ENCODE peak calls at places on chromosome 19, in four cellular contexts. One of them, this sample, is unnamed.

GRCh38 chr19:1042689-1043511 is 3.0 kb downstream of the ABCA7 start:
- DNase-seq in fibroblast of lung: peak
- DNase-seq in endodermal cell: peak
- DNase-seq in HCT116: no peak
- DNase-seq in this sample: no peak

GRCh38 chr19:8641908-8642547 is 11.6 kb downstream of the NFILZ start:
- DNase-seq in HCT116: peak
- DNase-seq in fibroblast of lung: peak
- DNase-seq in endodermal cell: no peak
- DNase-seq in this sample: peak

GRCh38 chr19:41934849-41935374 is 6.7 kb upstream of the ERFL start:
- DNase-seq in HCT116: peak
- DNase-seq in fibroblast of lung: peak
- DNase-seq in endodermal cell: peak
- DNase-seq in this sample: peak

GRCh38 chr19:44050740-44051653 is 839 bp upstream of the ZNF223 start:
- DNase-seq in HCT116: no peak
- DNase-seq in fibroblast of lung: no peak
- DNase-seq in endodermal cell: no peak
- DNase-seq in this sample: no peak

GRCh38 chr19:42440357-42441046 is 2.2 kb downstream of the CXCL17 start:
- DNase-seq in fibroblast of lung: peak
- DNase-seq in HCT116: peak
- DNase-seq in endodermal cell: peak
- DNase-seq in this sample: peak

GRCh38 chr19:3381701-3382372 is 15.5 kb downstream of the NFIC start:
- DNase-seq in endodermal cell: peak
- DNase-seq in HCT116: no peak
- DNase-seq in fibroblast of lung: no peak
- DNase-seq in this sample: no peak

GRCh38 chr19:34096020-34096915 is 76.0 kb upstream of the LSM14A start:
- DNase-seq in fibroblast of lung: peak
- DNase-seq in endodermal cell: peak
- DNase-seq in HCT116: peak
- DNase-seq in this sample: peak

GRCh38 chr19:7722231-7722651 is 9.7 kb downstream of the CLEC4G start:
- DNase-seq in HCT116: no peak
- DNase-seq in fibroblast of lung: no peak
- DNase-seq in endodermal cell: no peak
- DNase-seq in this sample: no peak

GRCh38 chr19:55212447-55212846 is 3.1 kb upstream of the PTPRH start:
- DNase-seq in endodermal cell: peak
- DNase-seq in HCT116: peak
- DNase-seq in fibroblast of lung: no peak
- DNase-seq in this sample: peak

GRCh38 chr19:43132696-43133095 is 50.2 kb upstream of the PSG2 start:
- DNase-seq in HCT116: no peak
- DNase-seq in endodermal cell: no peak
- DNase-seq in fibroblast of lung: no peak
- DNase-seq in this sample: no peak

GRCh38 chr19:48830965-48831364 is 5.3 kb downstream of the HSD17B14 start:
- DNase-seq in fibroblast of lung: no peak
- DNase-seq in endodermal cell: no peak
- DNase-seq in HCT116: no peak
- DNase-seq in this sample: no peak

GRCh38 chr19:9836021-9836420 is 903 bp downstream of the PIN1 start:
- DNase-seq in endodermal cell: no peak
- DNase-seq in fibroblast of lung: peak
- DNase-seq in HCT116: no peak
- DNase-seq in this sample: no peak

GRCh38 chr19:29884466-29884865 is 57.6 kb upstream of the URI1 start:
- DNase-seq in fibroblast of lung: no peak
- DNase-seq in HCT116: no peak
- DNase-seq in endodermal cell: no peak
- DNase-seq in this sample: no peak

GRCh38 chr19:29662604-29663404 is 2.5 kb upstream of the PLEKHF1 start:
- DNase-seq in fibroblast of lung: peak
- DNase-seq in endodermal cell: no peak
- DNase-seq in HCT116: no peak
- DNase-seq in this sample: no peak

GRCh38 chr19:58328999-58329398 is 2.2 kb downstream of the ZSCAN22 start:
- DNase-seq in HCT116: no peak
- DNase-seq in fibroblast of lung: no peak
- DNase-seq in endodermal cell: peak
- DNase-seq in this sample: no peak

GRCh38 chr19:55552620-55553019 is 7.3 kb upstream of the SBK3 start:
- DNase-seq in HCT116: no peak
- DNase-seq in endodermal cell: no peak
- DNase-seq in fibroblast of lung: peak
- DNase-seq in this sample: peak

GRCh38 chr19:33811736-33812387 is 15.2 kb downstream of the KCTD15 start:
- DNase-seq in fibroblast of lung: no peak
- DNase-seq in endodermal cell: no peak
- DNase-seq in HCT116: no peak
- DNase-seq in this sample: no peak

GRCh38 chr19:45455707-45456499 is 11.9 kb upstream of the FOSB start:
- DNase-seq in fibroblast of lung: peak
- DNase-seq in endodermal cell: peak
- DNase-seq in HCT116: peak
- DNase-seq in this sample: no peak

GRCh38 chr19:50804420-50805272 is 14.4 kb downstream of the ACP4 start:
- DNase-seq in fibroblast of lung: peak
- DNase-seq in endodermal cell: peak
- DNase-seq in HCT116: peak
- DNase-seq in this sample: peak

GRCh38 chr19:45632468-45633196 is 6.6 kb downstream of the EML2 start:
- DNase-seq in HCT116: peak
- DNase-seq in endodermal cell: peak
- DNase-seq in fibroblast of lung: peak
- DNase-seq in this sample: no peak

GRCh38 chr19:53308339-53308811 is 25.2 kb upstream of the ZNF845 start:
- DNase-seq in HCT116: no peak
- DNase-seq in endodermal cell: peak
- DNase-seq in fibroblast of lung: peak
- DNase-seq in this sample: no peak

GRCh38 chr19:53596056-53596455 is 35.7 kb upstream of the DPRX start:
- DNase-seq in HCT116: no peak
- DNase-seq in endodermal cell: peak
- DNase-seq in fibroblast of lung: no peak
- DNase-seq in this sample: no peak

GRCh38 chr19:28727133-28727834 is 485.7 kb downstream of the UQCRFS1 start:
- DNase-seq in endodermal cell: peak
- DNase-seq in HCT116: no peak
- DNase-seq in fibroblast of lung: peak
- DNase-seq in this sample: no peak

GRCh38 chr19:18951721-18952281 is 10.8 kb upstream of the HOMER3 start:
- DNase-seq in HCT116: no peak
- DNase-seq in endodermal cell: no peak
- DNase-seq in fibroblast of lung: no peak
- DNase-seq in this sample: no peak

GRCh38 chr19:45769821-45770191 is 754 bp upstream of the SIX5 start:
- DNase-seq in fibroblast of lung: no peak
- DNase-seq in HCT116: no peak
- DNase-seq in endodermal cell: no peak
- DNase-seq in this sample: peak

GRCh38 chr19:40246292-40247073 is 20.0 kb upstream of the CCNP start:
- DNase-seq in HCT116: no peak
- DNase-seq in fibroblast of lung: no peak
- DNase-seq in endodermal cell: no peak
- DNase-seq in this sample: no peak

GRCh38 chr19:11435833-11436313 is 438 bp downstream of the PRKCSH start:
- DNase-seq in HCT116: no peak
- DNase-seq in endodermal cell: no peak
- DNase-seq in fibroblast of lung: peak
- DNase-seq in this sample: no peak

GRCh38 chr19:19488041-19488874 is 27.1 kb downstream of the TSSK6 start:
- DNase-seq in fibroblast of lung: no peak
- DNase-seq in endodermal cell: peak
- DNase-seq in HCT116: no peak
- DNase-seq in this sample: no peak

GRCh38 chr19:45659096-45659729 is 8.8 kb upstream of the GIPR start:
- DNase-seq in fibroblast of lung: no peak
- DNase-seq in HCT116: no peak
- DNase-seq in endodermal cell: no peak
- DNase-seq in this sample: no peak

GRCh38 chr19:30492581-30492980 is 120.4 kb downstream of the ZNF536 start:
- DNase-seq in HCT116: no peak
- DNase-seq in fibroblast of lung: no peak
- DNase-seq in endodermal cell: no peak
- DNase-seq in this sample: no peak

GRCh38 chr19:28966737-28967401 is 246.1 kb downstream of the UQCRFS1 start:
- DNase-seq in fibroblast of lung: no peak
- DNase-seq in endodermal cell: peak
- DNase-seq in HCT116: no peak
- DNase-seq in this sample: no peak

GRCh38 chr19:39996218-39996810 is 546 bp upstream of the ZNF546 start:
- DNase-seq in endodermal cell: no peak
- DNase-seq in HCT116: peak
- DNase-seq in fibroblast of lung: peak
- DNase-seq in this sample: peak

GRCh38 chr19:56142897-56143434 is 1.9 kb downstream of the ZNF444 start:
- DNase-seq in endodermal cell: no peak
- DNase-seq in fibroblast of lung: no peak
- DNase-seq in HCT116: no peak
- DNase-seq in this sample: no peak

GRCh38 chr19:4059493-4059880 is 7.2 kb downstream of the ZBTB7A start:
- DNase-seq in endodermal cell: no peak
- DNase-seq in fibroblast of lung: no peak
- DNase-seq in HCT116: no peak
- DNase-seq in this sample: no peak

DNA sequence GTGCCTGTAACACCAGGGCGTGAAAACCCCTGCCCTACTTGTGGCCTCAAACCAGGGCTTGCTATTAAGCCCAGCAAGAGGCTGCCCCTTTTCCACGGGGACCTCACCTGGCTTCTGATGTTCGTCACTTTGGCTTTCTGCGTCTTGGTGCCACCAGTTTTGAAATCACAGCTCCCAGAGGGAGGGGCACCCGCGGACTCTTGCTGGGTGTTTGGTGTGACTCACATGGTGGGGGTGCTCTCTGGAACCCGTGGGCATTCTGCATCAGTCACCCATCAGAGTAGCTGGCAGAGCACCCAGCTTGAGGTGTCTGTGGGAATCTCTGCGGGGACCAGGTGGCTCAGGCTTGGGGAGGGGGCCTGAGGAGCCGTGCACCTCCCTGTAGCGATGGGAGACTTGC is 19.2 kb downstream of the SIPA1L3 start:
- DNase-seq in HCT116: no peak
- DNase-seq in endodermal cell: no peak
- DNase-seq in fibroblast of lung: no peak
- DNase-seq in this sample: no peak
- H3K27ac ChIP-seq in HCT116: no peak
- H3K27ac ChIP-seq in endodermal cell: no peak
- H3K27ac ChIP-seq in fibroblast of lung: no peak
- H3K27ac ChIP-seq in this sample: no peak

DNA sequence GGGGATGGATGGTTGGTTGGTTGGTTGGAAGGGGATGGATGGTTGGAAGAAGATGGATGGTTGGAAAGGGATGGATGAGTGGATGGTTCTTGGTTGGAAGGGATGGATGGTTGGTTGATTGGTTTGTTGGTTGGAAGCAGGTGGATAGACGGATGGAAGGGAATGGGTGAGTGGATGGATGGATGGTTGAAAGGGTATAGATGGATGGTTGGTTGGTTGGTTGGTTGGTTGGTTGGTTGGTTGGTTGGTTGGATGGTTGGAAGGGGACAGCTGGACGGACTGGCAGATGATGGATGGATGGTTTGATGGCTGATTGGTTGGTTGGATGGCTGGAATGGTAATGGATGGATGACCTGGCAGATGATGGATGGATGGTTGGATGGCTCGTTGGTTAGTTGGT is 11.8 kb upstream of the HSH2D start:
- DNase-seq in endodermal cell: no peak
- DNase-seq in fibroblast of lung: no peak
- DNase-seq in HCT116: no peak
- DNase-seq in this sample: no peak
- H3K9ac ChIP-seq in endodermal cell: no peak
- H3K9ac ChIP-seq in fibroblast of lung: no peak
- H3K9ac ChIP-seq in HCT116: no peak
- H3K9ac ChIP-seq in this sample: no peak

DNA sequence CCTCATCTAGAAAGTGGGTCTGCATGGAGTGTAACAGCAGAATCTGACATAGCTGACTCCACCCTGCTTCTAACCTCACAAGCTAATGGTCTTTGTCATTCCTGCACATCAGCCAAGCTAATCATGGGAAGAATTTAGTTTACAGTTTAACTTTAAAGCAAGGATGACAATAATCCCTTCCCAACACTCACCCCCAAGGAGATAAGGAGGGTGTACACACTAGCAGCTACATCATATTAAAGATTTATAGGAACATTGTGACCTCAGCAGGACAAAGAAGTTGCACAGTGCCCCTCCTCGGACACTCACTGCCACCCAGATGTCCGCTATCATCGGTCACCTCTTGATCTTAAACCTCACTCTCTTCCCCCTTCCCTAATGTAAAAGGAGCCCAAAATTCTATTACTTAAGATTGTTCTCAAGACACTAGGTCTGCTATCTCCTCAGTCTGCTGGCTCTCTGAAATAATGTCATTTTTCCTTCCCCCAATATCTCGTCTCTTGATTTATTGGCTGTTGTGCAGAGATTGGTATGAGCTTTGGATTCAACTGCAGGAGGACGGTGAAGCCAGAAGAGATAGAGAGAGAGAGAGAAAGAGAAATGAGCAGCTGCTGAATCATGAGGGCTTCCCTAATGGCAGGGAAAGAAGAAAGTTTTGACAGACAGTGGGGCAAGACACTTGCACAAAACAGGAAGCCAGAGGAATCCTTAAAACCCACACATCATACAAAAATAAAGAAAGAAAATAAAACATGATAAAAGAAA is 17.5 kb upstream of the FFAR2 start:
- DNase-seq in fibroblast of lung: peak
- DNase-seq in HCT116: no peak
- DNase-seq in endodermal cell: no peak
- DNase-seq in this sample: no peak
- H3K27ac ChIP-seq in fibroblast of lung: no peak
- H3K27ac ChIP-seq in HCT116: no peak
- H3K27ac ChIP-seq in endodermal cell: no peak
- H3K27ac ChIP-seq in this sample: no peak

GRCh38 chr19:5838437-5839311 is 828 bp downstream of the FUT6 start:
- DNase-seq in HCT116: no peak
- DNase-seq in endodermal cell: no peak
- DNase-seq in fibroblast of lung: no peak
- DNase-seq in this sample: no peak
- H3K9ac ChIP-seq in HCT116: no peak
- H3K9ac ChIP-seq in endodermal cell: no peak
- H3K9ac ChIP-seq in fibroblast of lung: no peak
- H3K9ac ChIP-seq in this sample: no peak

GRCh38 chr19:13083627-13084026 is 19.0 kb downstream of the LYL1 start:
- DNase-seq in endodermal cell: no peak
- DNase-seq in fibroblast of lung: no peak
- DNase-seq in HCT116: no peak
- DNase-seq in this sample: no peak
- H3K27ac ChIP-seq in endodermal cell: no peak
- H3K27ac ChIP-seq in fibroblast of lung: no peak
- H3K27ac ChIP-seq in HCT116: no peak
- H3K27ac ChIP-seq in this sample: no peak